ENCODE peak calls at places on chromosome 11, in four cellular contexts. A, D, M and K are unnamed samples. For H3K4me1 and H3K27me3, the result is how much of the 10 kb centered on the place peaks cover.

GRCh38 chr11:60321051-60321450 is 6.0 kb upstream of the MS4A6E start:
- DNase-seq in A (no peak), D (no peak), M (no peak), K (no peak)

GRCh38 chr11:34105957-34106504 is 602 bp downstream of the NAT10 start:
- DNase-seq in A (no peak), D (no peak), M (peak), K (no peak)

GRCh38 chr11:57126766-57127400 is 54.9 kb upstream of the LRRC55 start:
- DNase-seq in A (no peak), D (no peak), M (no peak), K (no peak)

GRCh38 chr11:83047515-83048225 is 24.0 kb downstream of the RAB30 start:
- DNase-seq in A (no peak), D (no peak), M (no peak), K (no peak)

GRCh38 chr11:69430566-69430965 is 50.9 kb upstream of the LINC01488 start:
- DNase-seq in A (no peak), D (no peak), M (no peak), K (no peak)

GRCh38 chr11:122048401-122048800 is 67.6 kb downstream of the BLID start:
- DNase-seq in A (no peak), D (no peak), M (no peak), K (no peak)

GRCh38 chr11:10460611-10461275 is 5.7 kb downstream of the AMPD3 start:
- DNase-seq in A (no peak), D (no peak), M (no peak), K (no peak)

GRCh38 chr11:134139873-134140331 is 71.0 kb downstream of the JAM3 start:
- DNase-seq in A (peak), D (no peak), M (peak), K (peak)

GRCh38 chr11:76902121-76903014 is 41.6 kb downstream of the ACER3 start:
- DNase-seq in A (no peak), D (no peak), M (no peak), K (no peak)

GRCh38 chr11:76627541-76628082 is 42.9 kb downstream of the LRRC32 start:
- DNase-seq in A (no peak), D (no peak), M (no peak), K (no peak)

GRCh38 chr11:34346551-34346950 is 11.3 kb downstream of the ABTB2 start:
- DNase-seq in A (no peak), D (no peak), M (no peak), K (no peak)

GRCh38 chr11:47248304-47248663 is 330 bp downstream of the ACP2 start:
- DNase-seq in A (no peak), D (no peak), M (no peak), K (no peak)

GRCh38 chr11:31060880-31061279 is 308.7 kb downstream of the DCDC1 start:
- DNase-seq in A (no peak), D (no peak), M (no peak), K (no peak)

GRCh38 chr11:47361419-47361818 is 8.9 kb upstream of the MYBPC3 start:
- DNase-seq in A (peak), D (no peak), M (no peak), K (no peak)

GRCh38 chr11:131354251-131354701 is 16.1 kb upstream of the NTM start:
- DNase-seq in A (peak), D (no peak), M (peak), K (no peak)

GRCh38 chr11:129611661-129612566 is 203.7 kb upstream of the TMEM45B start:
- DNase-seq in A (no peak), D (no peak), M (no peak), K (no peak)

GRCh38 chr11:17846852-17847453 is 112.4 kb downstream of the KCNC1 start:
- DNase-seq in A (no peak), D (no peak), M (peak), K (no peak)

DNA sequence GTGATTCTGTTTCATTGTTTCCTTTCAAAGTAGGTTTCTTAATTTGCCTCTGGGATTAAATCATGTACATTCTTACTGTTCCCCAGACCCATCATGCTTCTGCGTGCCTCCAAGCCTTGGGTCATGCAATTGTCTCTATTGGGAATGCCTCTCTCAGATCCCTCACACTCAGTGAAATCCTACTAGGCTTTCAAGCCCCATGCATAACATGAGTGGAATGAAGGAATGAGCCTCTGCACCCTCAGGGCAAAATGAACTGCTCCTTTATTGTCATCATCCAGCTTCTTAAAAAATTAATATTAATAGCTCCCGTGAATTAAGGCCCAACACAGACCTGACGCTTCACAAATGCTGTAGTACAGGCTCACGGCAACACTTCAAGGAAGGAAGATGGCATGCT is 381.7 kb downstream of the TENM4 start:
- DNase-seq in A (no peak), D (no peak), M (no peak), K (no peak)
- H3K4me1 ChIP-seq in A (under half), D (under half), M (under half), K (under half)

DNA sequence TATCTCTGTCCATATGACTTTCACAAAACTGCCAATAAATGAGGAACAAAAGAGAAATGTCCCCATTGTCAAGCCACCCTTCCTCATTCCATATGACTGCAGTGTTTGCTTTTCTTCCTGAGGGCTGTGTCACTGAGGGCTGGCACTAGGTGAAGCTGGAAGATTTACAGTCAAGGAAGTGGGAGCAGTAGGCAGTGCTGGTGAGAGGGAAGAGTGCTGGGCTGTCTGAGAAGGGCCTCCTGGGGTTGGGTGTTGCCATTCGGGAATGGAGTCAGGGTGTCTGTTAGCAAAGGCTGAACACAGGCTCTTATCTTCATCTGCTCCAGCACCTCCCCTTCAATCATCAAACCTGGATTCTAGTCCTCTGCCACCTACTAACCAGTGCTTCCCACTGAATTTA is 30.9 kb downstream of the INSC start:
- DNase-seq in A (no peak), D (no peak), M (peak), K (no peak)
- H3K27me3 ChIP-seq in A (under half), D (under half), M (under half), K (under half)

GRCh38 chr11:15091620-15092019 is 18.2 kb downstream of the CALCB start:
- DNase-seq in A (no peak), D (no peak), M (no peak), K (no peak)
- H3K4me1 ChIP-seq in A (under half), D (under half), M (under half), K (under half)

GRCh38 chr11:32437406-32438345 is 2.3 kb upstream of the WT1 start:
- DNase-seq in A (no peak), D (no peak), M (peak), K (no peak)

GRCh38 chr11:32435511-32435946 is at the start of gene WT1:
- DNase-seq in A (no peak), D (no peak), M (peak), K (no peak)

GRCh38 chr11:32435152-32435480 is 223 bp downstream of the WT1 start:
- DNase-seq in A (no peak), D (no peak), M (no peak), K (no peak)

GRCh38 chr11:32436751-32437405 is 1.5 kb upstream of the WT1 start:
- DNase-seq in A (no peak), D (no peak), M (peak), K (no peak)

GRCh38 chr11:32435947-32436750 is 810 bp upstream of the WT1 start:
- DNase-seq in A (no peak), D (no peak), M (peak), K (no peak)
- H3K27me3 ChIP-seq in A (under half), D (under half), M (half or more), K (under half)

DNA sequence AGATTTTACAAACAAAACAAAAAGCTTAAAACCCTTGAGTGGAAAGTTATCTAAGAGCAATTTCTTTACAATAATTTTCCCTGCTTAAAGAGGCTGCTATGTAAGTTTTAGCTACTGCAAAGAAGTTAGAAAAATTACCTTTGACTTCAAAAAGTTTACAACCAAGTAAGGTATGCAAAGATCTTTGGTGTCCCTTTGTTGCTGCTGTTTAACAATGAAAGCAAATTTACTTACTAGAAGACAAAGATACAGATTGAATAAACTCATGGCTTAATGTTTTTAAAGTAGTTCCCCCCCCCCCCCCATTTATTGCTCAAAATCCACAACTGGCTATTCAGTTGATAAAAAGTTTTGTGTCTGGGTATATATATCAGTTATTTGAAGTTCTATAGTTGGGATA is 26.0 kb downstream of the TMEM123 start:
- DNase-seq in A (no peak), D (no peak), M (no peak), K (no peak)
- H3K4me1 ChIP-seq in A (under half), D (under half), M (under half), K (under half)